ENCODE peak calls at places on chromosomes 1 and 21, in six cellular contexts. F is EH; H is naive thymus-derived CD4-positive, alpha-beta T cell; J is activated T-helper 1 cell treated with Interleukin-2 at 50 U/mL for 16 hours; A is HTR-8/SVneo; G is fibroblast of lung. D is an unnamed sample.

GRCh38 chr21:35470522-35470921 is 421.4 kb upstream of the RUNX1 start:
- DNase-seq in G (no peak), J (no peak), A (no peak), F (no peak), H (no peak), D (peak; percentile 41)

GRCh38 chr1:48878191-48878940 is 101.7 kb upstream of the BEND5 start:
- DNase-seq in A (peak; percentile 2), F (peak; percentile 80), J (no peak), H (no peak), G (peak; percentile 85), D (peak; percentile 71)

GRCh38 chr1:204706838-204707509 is 21.4 kb upstream of the LRRN2 start:
- DNase-seq in G (no peak), J (no peak), H (peak; percentile 49), A (no peak), F (no peak), D (no peak)

GRCh38 chr1:218374972-218375371 is 29.8 kb downstream of the TGFB2 start:
- DNase-seq in F (peak; percentile 34), H (no peak), J (no peak), A (no peak), G (no peak), D (peak; percentile 80)

GRCh38 chr1:74396942-74397341 is 115.5 kb downstream of the LRRC53 start:
- DNase-seq in H (no peak), F (no peak), G (no peak), J (no peak), A (no peak), D (no peak)

GRCh38 chr1:172602706-172603105 is 56.2 kb upstream of the FASLG start:
- DNase-seq in J (no peak), G (no peak), A (no peak), H (no peak), F (no peak), D (no peak)

GRCh38 chr1:153566414-153567371 is 1.0 kb upstream of the S100A2 start:
- DNase-seq in A (peak; percentile 97), J (peak; percentile 83), F (peak; percentile 99), G (peak; percentile 98), H (no peak), D (peak; percentile 98)

GRCh38 chr1:61244114-61244513 is 161.8 kb downstream of the NFIA start:
- DNase-seq in J (no peak), A (no peak), F (peak; percentile 7), G (peak; percentile 90), H (no peak), D (peak; percentile 16)

GRCh38 chr1:6899141-6899540 is 113.9 kb downstream of the CAMTA1 start:
- DNase-seq in F (peak; percentile 28), G (peak; percentile 56), A (no peak), J (no peak), H (no peak), D (peak; percentile 32)

GRCh38 chr1:181354865-181355264 is 128.5 kb upstream of the CACNA1E start:
- DNase-seq in H (no peak), G (no peak), F (no peak), A (no peak), J (no peak), D (no peak)

GRCh38 chr1:202860744-202861419 is 28.1 kb downstream of the RABIF start:
- DNase-seq in F (peak; percentile 36), A (peak; percentile 74), G (peak; percentile 11), H (peak; percentile 23), J (no peak), D (peak; percentile 62)

GRCh38 chr1:1510912-1511532 is 940 bp upstream of the ATAD3A start:
- DNase-seq in G (no peak), H (no peak), J (no peak), A (no peak), F (peak; percentile 8), D (peak; percentile 35)

GRCh38 chr1:8965121-8965820 is 19.6 kb downstream of the CA6 start:
- DNase-seq in F (peak; percentile 25), A (no peak), J (no peak), H (no peak), G (no peak), D (no peak)

GRCh38 chr1:215719569-215719968 is 152.5 kb downstream of the KCTD3 start:
- DNase-seq in A (no peak), F (peak; percentile 63), H (no peak), G (peak; percentile 5), J (no peak), D (peak; percentile 35)

GRCh38 chr1:14494931-14495330 is 103.6 kb upstream of the KAZN start:
- DNase-seq in H (no peak), J (no peak), A (no peak), G (no peak), F (no peak), D (no peak)

GRCh38 chr1:184056921-184057496 is 5.5 kb downstream of the TSEN15 start:
- DNase-seq in G (peak; percentile 63), A (peak; percentile 45), J (no peak), F (peak; percentile 94), H (no peak), D (peak; percentile 72)

GRCh38 chr1:77796695-77797405 is 17.4 kb downstream of the MIGA1 start:
- DNase-seq in G (no peak), J (no peak), H (no peak), A (no peak), F (no peak), D (no peak)

GRCh38 chr1:182644863-182645262 is 39.5 kb downstream of the RGS8 start:
- DNase-seq in G (no peak), F (no peak), A (no peak), H (no peak), J (no peak), D (no peak)

GRCh38 chr1:157994704-157995540 is 1.5 kb downstream of the KIRREL1 start:
- DNase-seq in J (no peak), F (peak; percentile 57), A (no peak), H (no peak), G (peak; percentile 37), D (peak; percentile 53)

GRCh38 chr1:25809283-25809926 is 9.4 kb downstream of the SELENON start:
- DNase-seq in F (no peak), A (no peak), J (no peak), G (no peak), H (no peak), D (no peak)